ENCODE peak calls at places on chromosomes 11 and 22, in four cellular contexts. E is CD8-positive, alpha-beta T cell; N is colonic mucosa; Y is neural crest cell. P is an unnamed sample.

GRCh38 chr11:126405906-126406305 is 50.4 kb downstream of the ST3GAL4 start:
- DNase-seq in E (no peak), N (peak), Y (no peak), P (no peak)

GRCh38 chr22:36907464-36907863 is 6.0 kb upstream of the CSF2RB start:
- DNase-seq in E (no peak), N (no peak), Y (no peak), P (no peak)

GRCh38 chr11:34654491-34655334 is 33.8 kb downstream of the EHF start:
- DNase-seq in E (no peak), N (no peak), Y (no peak), P (no peak)

GRCh38 chr11:45301537-45302246 is 15.6 kb upstream of the SYT13 start:
- DNase-seq in E (no peak), N (no peak), Y (no peak), P (no peak)

GRCh38 chr11:15625691-15626090 is 511.0 kb downstream of the INSC start:
- DNase-seq in E (no peak), N (no peak), Y (no peak), P (no peak)

GRCh38 chr11:14288189-14288935 is 70.6 kb downstream of the RRAS2 start:
- DNase-seq in E (no peak), N (no peak), Y (no peak), P (no peak)

GRCh38 chr22:30435674-30436126 is 10.1 kb downstream of the MTFP1 start:
- DNase-seq in E (peak), N (peak), Y (no peak), P (no peak)

GRCh38 chr11:80466570-80466969 is 1025.7 kb upstream of the TENM4 start:
- DNase-seq in E (no peak), N (no peak), Y (no peak), P (no peak)

GRCh38 chr11:85682330-85683305 is 3.4 kb downstream of the CCDC89 start:
- DNase-seq in E (peak), N (peak), Y (no peak), P (no peak)

GRCh38 chr11:35751664-35752061 is 89.1 kb downstream of the TRIM44 start:
- DNase-seq in E (no peak), N (no peak), Y (no peak), P (no peak)

GRCh38 chr11:110373061-110373702 is 56.6 kb upstream of the FDX1 start:
- DNase-seq in E (no peak), N (no peak), Y (no peak), P (no peak)

GRCh38 chr22:19644314-19645223 is 69.7 kb upstream of the SEPTIN5 start:
- DNase-seq in E (no peak), N (no peak), Y (no peak), P (no peak)

GRCh38 chr11:125952973-125953372 is 7.1 kb downstream of the VSIG10L2 start:
- DNase-seq in E (no peak), N (peak), Y (no peak), P (no peak)

GRCh38 chr22:19853879-19854777 is 546 bp downstream of the GNB1L start:
- DNase-seq in E (no peak), N (peak), Y (peak), P (peak)

GRCh38 chr22:40567106-40567505 is 69.4 kb downstream of the MRTFA start:
- DNase-seq in E (no peak), N (no peak), Y (no peak), P (no peak)

GRCh38 chr22:32354360-32355351 is 3.0 kb upstream of the RFPL3 start:
- DNase-seq in E (no peak), N (no peak), Y (no peak), P (no peak)

GRCh38 chr11:34299962-34300350 is 57.9 kb downstream of the ABTB2 start:
- DNase-seq in E (no peak), N (no peak), Y (no peak), P (no peak)

GRCh38 chr22:39518124-39518786 is 2.1 kb upstream of the ATF4 start:
- DNase-seq in E (no peak), N (no peak), Y (no peak), P (no peak)

GRCh38 chr22:39518996-39519680 is 1.2 kb upstream of the ATF4 start:
- DNase-seq in E (no peak), N (peak), Y (no peak), P (peak)

GRCh38 chr22:39520874-39521857 is 804 bp downstream of the ATF4 start:
- DNase-seq in E (peak), N (peak), Y (peak), P (peak)

GRCh38 chr22:39520054-39520873 is at the start of gene ATF4:
- DNase-seq in E (peak), N (peak), Y (peak), P (peak)

GRCh38 chr22:39519681-39520053 is 695 bp upstream of the ATF4 start:
- DNase-seq in E (no peak), N (peak), Y (no peak), P (peak)
- TF ChIP-seq CTCF in E (no peak), N (no peak), Y (peak), P (no peak)

GRCh38 chr11:11895672-11896071 is 53.9 kb downstream of the USP47 start:
- DNase-seq in E (no peak), N (no peak), Y (no peak), P (no peak)
- TF ChIP-seq CTCF in E (no peak), N (no peak), Y (no peak), P (no peak)

GRCh38 chr11:116893437-116893836 is 56.0 kb upstream of the APOA1 start:
- DNase-seq in E (no peak), N (no peak), Y (no peak), P (no peak)

GRCh38 chr11:116896211-116896610 is 58.8 kb upstream of the APOA1 start:
- DNase-seq in E (no peak), N (no peak), Y (no peak), P (no peak)

GRCh38 chr11:116893906-116894305 is 56.5 kb upstream of the APOA1 start:
- DNase-seq in E (no peak), N (no peak), Y (no peak), P (no peak)

GRCh38 chr11:116892374-116892773 is 55.0 kb upstream of the APOA1 start:
- DNase-seq in E (no peak), N (no peak), Y (no peak), P (no peak)

DNA sequence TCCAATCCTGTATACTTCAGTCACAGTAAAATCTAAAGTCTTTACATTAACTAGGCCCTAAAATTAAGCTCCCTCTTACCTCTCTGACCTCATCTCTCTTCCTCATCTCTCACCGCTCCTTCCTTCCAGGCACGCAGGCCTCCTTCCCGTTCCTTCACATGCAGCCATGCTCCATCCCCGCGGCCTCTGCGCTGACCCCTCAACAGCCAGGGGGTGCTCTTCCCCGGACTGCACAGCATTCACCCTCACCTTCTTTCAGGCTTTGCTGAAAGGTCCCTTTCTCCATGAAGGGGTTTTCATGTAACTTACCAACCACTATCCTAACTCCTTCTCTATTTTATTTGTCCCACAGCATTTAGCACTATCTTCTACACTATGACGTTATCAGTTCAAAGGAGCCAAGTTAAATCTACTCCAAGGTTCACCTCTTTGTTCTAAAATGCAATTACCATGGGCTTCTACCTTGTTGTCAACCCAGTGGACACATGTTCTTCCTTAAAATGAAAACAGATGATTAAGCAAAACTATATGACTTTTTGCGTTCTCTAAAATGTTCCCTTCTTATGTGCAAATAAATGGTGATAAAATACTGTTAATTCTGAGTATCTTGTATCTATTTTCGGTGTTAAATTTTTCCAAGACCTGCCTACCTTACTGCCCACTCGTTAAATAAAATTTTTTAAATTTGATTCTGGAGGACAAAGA is 57.8 kb upstream of the APOA1 start:
- DNase-seq in E (no peak), N (no peak), Y (peak), P (peak)
- TF ChIP-seq CTCF in E (no peak), N (no peak), Y (peak), P (no peak)

GRCh38 chr11:129995163-129995562 is 7.5 kb downstream of the PRDM10 start:
- DNase-seq in E (no peak), N (no peak), Y (no peak), P (no peak)

GRCh38 chr11:129996113-129996870 is 6.3 kb downstream of the PRDM10 start:
- DNase-seq in E (no peak), N (peak), Y (no peak), P (no peak)

GRCh38 chr11:129987950-129988349 is 14.7 kb downstream of the PRDM10 start:
- DNase-seq in E (no peak), N (no peak), Y (no peak), P (no peak)

GRCh38 chr11:129989437-129989836 is 13.2 kb downstream of the PRDM10 start:
- DNase-seq in E (no peak), N (peak), Y (no peak), P (no peak)

DNA sequence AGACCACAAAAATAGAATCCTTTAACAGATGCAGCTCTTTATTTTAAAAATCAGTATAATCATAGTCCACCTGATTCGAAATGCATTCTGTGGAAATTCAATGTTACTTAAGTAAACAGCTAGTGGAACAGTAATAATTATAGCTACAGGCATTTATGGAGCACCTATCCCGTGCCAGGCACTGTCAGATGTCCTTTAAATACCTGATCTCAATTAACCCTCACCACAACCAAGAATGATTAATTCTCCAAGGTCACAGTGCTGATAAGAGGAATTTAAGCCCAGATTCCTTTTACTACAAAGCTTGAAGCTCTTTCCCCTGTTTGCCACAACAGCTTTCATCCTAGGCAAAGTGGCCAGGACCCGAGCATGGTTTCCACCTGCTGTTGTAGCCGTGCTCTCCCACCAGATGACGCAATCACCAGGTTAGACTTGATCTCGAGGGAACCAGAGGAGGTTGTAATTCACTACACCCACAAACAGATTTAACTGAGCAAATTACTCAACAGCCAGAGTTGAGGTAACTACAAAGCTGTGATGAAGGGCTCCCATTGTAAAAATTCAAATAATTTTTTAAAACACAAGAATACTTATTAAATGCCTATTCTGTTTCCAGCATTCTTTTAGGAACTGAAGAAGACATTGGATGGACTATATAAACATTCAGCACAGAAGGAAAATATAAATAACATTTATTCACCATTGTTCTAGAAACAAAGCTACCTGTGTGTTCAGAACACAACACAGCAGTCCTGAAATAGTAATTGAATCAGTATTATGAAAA is 10.3 kb downstream of the PRDM10 start:
- DNase-seq in E (no peak), N (peak), Y (no peak), P (peak)
- TF ChIP-seq CTCF in E (peak), N (peak), Y (no peak), P (no peak)

GRCh38 chr22:46001046-46001425 is 24.1 kb upstream of the WNT7B start:
- DNase-seq in E (no peak), N (no peak), Y (no peak), P (no peak)
- TF ChIP-seq CTCF in E (no peak), N (no peak), Y (no peak), P (no peak)

GRCh38 chr11:416051-416756 is 1.4 kb upstream of the SIGIRR start:
- DNase-seq in E (no peak), N (no peak), Y (no peak), P (no peak)

GRCh38 chr11:414333-414857 is 404 bp downstream of the SIGIRR start:
- DNase-seq in E (no peak), N (no peak), Y (no peak), P (no peak)

GRCh38 chr11:416757-417621 is 2.2 kb upstream of the SIGIRR start:
- DNase-seq in E (peak), N (peak), Y (no peak), P (no peak)

GRCh38 chr11:417652-418342 is 3.0 kb upstream of the SIGIRR start:
- DNase-seq in E (no peak), N (no peak), Y (no peak), P (no peak)

DNA sequence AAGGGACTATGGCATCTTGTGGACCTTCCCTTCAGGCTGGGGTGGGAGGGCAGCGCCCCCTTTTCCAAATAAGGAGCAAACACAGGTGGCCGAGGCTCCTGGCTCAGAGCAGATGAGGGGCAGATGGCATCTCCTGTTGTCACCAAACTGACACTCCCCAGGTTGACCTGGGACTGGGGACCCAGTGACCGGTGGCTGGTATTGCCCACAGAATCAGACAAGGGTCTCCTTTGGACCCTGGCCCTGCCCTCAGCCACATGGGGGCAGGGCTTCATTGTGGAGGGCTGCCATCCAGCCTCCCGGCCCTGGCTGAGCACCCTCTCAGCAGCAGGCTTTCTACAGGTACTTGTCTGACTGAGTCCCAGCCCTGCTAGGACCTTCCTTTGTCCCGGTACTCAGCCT is 842 bp upstream of the SIGIRR start:
- DNase-seq in E (no peak), N (no peak), Y (no peak), P (no peak)
- TF ChIP-seq CTCF in E (no peak), N (no peak), Y (no peak), P (no peak)

GRCh38 chr11:31932879-31933278 is 121.8 kb upstream of the PAX6 start:
- DNase-seq in E (no peak), N (no peak), Y (no peak), P (peak)
- TF ChIP-seq CTCF in E (no peak), N (no peak), Y (no peak), P (no peak)

GRCh38 chr11:64241430-64242153 is 697 bp downstream of the FKBP2 start:
- DNase-seq in E (peak), N (peak), Y (peak), P (peak)
- TF ChIP-seq CTCF in E (no peak), N (no peak), Y (no peak), P (no peak)

GRCh38 chr11:111736191-111736590 is 30.0 kb downstream of the PPP2R1B start:
- DNase-seq in E (no peak), N (no peak), Y (no peak), P (no peak)

GRCh38 chr11:111733655-111734088 is 32.5 kb downstream of the PPP2R1B start:
- DNase-seq in E (no peak), N (no peak), Y (no peak), P (no peak)

GRCh38 chr11:111736621-111737055 is 29.6 kb downstream of the PPP2R1B start:
- DNase-seq in E (no peak), N (no peak), Y (no peak), P (no peak)

GRCh38 chr11:111734383-111735261 is 31.6 kb downstream of the PPP2R1B start:
- DNase-seq in E (no peak), N (no peak), Y (no peak), P (no peak)

GRCh38 chr11:111735262-111736116 is 30.7 kb downstream of the PPP2R1B start:
- DNase-seq in E (no peak), N (peak), Y (no peak), P (no peak)
- TF ChIP-seq CTCF in E (no peak), N (no peak), Y (no peak), P (no peak)